ENCODE peak calls at places on chromosomes 1 and 21, in nine cellular contexts. One of them, this sample, is unnamed.

GRCh38 chr1:12230549-12231275 is 882 bp downstream of the VPS13D start:
- DNase-seq in Calu3: peak; percentile 19
- DNase-seq in activated CD8-positive, alpha-beta memory T cell treated with anti-CD3 and anti-CD28 coated beads for 4 hours: no peak
- DNase-seq in pancreas: peak; percentile 92
- DNase-seq in NCI-H2029: no peak
- DNase-seq in SJSA1: peak; percentile 21
- DNase-seq in OCI-LY7: peak; percentile 29
- DNase-seq in tibial artery: peak; percentile 34
- DNase-seq in Kasumi-1: no peak
- DNase-seq in this sample: peak; percentile 31

GRCh38 chr21:37564341-37564923 is 197.9 kb downstream of the DYRK1A start:
- DNase-seq in Calu3: peak; percentile 84
- DNase-seq in pancreas: peak; percentile 80
- DNase-seq in NCI-H2029: peak; percentile 82
- DNase-seq in SJSA1: peak; percentile 96
- DNase-seq in activated CD8-positive, alpha-beta memory T cell treated with anti-CD3 and anti-CD28 coated beads for 4 hours: peak; percentile 95
- DNase-seq in tibial artery: peak; percentile 79
- DNase-seq in Kasumi-1: peak; percentile 87
- DNase-seq in OCI-LY7: no peak
- DNase-seq in this sample: peak; percentile 41

GRCh38 chr1:37718901-37719571 is 26.7 kb downstream of the CDCA8 start:
- DNase-seq in activated CD8-positive, alpha-beta memory T cell treated with anti-CD3 and anti-CD28 coated beads for 4 hours: no peak
- DNase-seq in NCI-H2029: no peak
- DNase-seq in OCI-LY7: no peak
- DNase-seq in SJSA1: no peak
- DNase-seq in Kasumi-1: no peak
- DNase-seq in Calu3: no peak
- DNase-seq in pancreas: no peak
- DNase-seq in tibial artery: no peak
- DNase-seq in this sample: no peak

GRCh38 chr1:15358565-15359133 is 51.0 kb upstream of the EFHD2 start:
- DNase-seq in SJSA1: no peak
- DNase-seq in tibial artery: no peak
- DNase-seq in Calu3: no peak
- DNase-seq in Kasumi-1: no peak
- DNase-seq in activated CD8-positive, alpha-beta memory T cell treated with anti-CD3 and anti-CD28 coated beads for 4 hours: no peak
- DNase-seq in OCI-LY7: no peak
- DNase-seq in NCI-H2029: no peak
- DNase-seq in pancreas: no peak
- DNase-seq in this sample: no peak

GRCh38 chr1:195026792-195027191 is 1581.4 kb downstream of the KCNT2 start:
- DNase-seq in activated CD8-positive, alpha-beta memory T cell treated with anti-CD3 and anti-CD28 coated beads for 4 hours: no peak
- DNase-seq in NCI-H2029: no peak
- DNase-seq in SJSA1: no peak
- DNase-seq in Calu3: no peak
- DNase-seq in Kasumi-1: no peak
- DNase-seq in OCI-LY7: no peak
- DNase-seq in pancreas: no peak
- DNase-seq in tibial artery: no peak
- DNase-seq in this sample: no peak

GRCh38 chr21:34358866-34359265 is 4.9 kb upstream of the KCNE2 start:
- DNase-seq in tibial artery: no peak
- DNase-seq in pancreas: no peak
- DNase-seq in activated CD8-positive, alpha-beta memory T cell treated with anti-CD3 and anti-CD28 coated beads for 4 hours: no peak
- DNase-seq in SJSA1: no peak
- DNase-seq in Kasumi-1: no peak
- DNase-seq in OCI-LY7: no peak
- DNase-seq in Calu3: no peak
- DNase-seq in NCI-H2029: no peak
- DNase-seq in this sample: no peak

GRCh38 chr1:156865865-156866678 is 5.4 kb downstream of the NTRK1 start:
- DNase-seq in Calu3: no peak
- DNase-seq in Kasumi-1: no peak
- DNase-seq in pancreas: peak; percentile 36
- DNase-seq in NCI-H2029: no peak
- DNase-seq in OCI-LY7: no peak
- DNase-seq in activated CD8-positive, alpha-beta memory T cell treated with anti-CD3 and anti-CD28 coated beads for 4 hours: no peak
- DNase-seq in SJSA1: no peak
- DNase-seq in tibial artery: no peak
- DNase-seq in this sample: no peak

GRCh38 chr1:209328178-209328577 is 255.3 kb upstream of the CAMK1G start:
- DNase-seq in tibial artery: no peak
- DNase-seq in Calu3: no peak
- DNase-seq in Kasumi-1: no peak
- DNase-seq in pancreas: no peak
- DNase-seq in activated CD8-positive, alpha-beta memory T cell treated with anti-CD3 and anti-CD28 coated beads for 4 hours: no peak
- DNase-seq in NCI-H2029: no peak
- DNase-seq in OCI-LY7: no peak
- DNase-seq in SJSA1: no peak
- DNase-seq in this sample: no peak

GRCh38 chr1:209202826-209203439 is 380.6 kb upstream of the CAMK1G start:
- DNase-seq in Kasumi-1: peak; percentile 48
- DNase-seq in NCI-H2029: peak; percentile 6
- DNase-seq in pancreas: no peak
- DNase-seq in SJSA1: peak; percentile 28
- DNase-seq in Calu3: peak; percentile 43
- DNase-seq in activated CD8-positive, alpha-beta memory T cell treated with anti-CD3 and anti-CD28 coated beads for 4 hours: no peak
- DNase-seq in OCI-LY7: peak; percentile 44
- DNase-seq in tibial artery: no peak
- DNase-seq in this sample: peak; percentile 33

GRCh38 chr1:78210167-78210566 is 164.4 kb downstream of the GIPC2 start:
- DNase-seq in pancreas: no peak
- DNase-seq in SJSA1: no peak
- DNase-seq in Kasumi-1: no peak
- DNase-seq in activated CD8-positive, alpha-beta memory T cell treated with anti-CD3 and anti-CD28 coated beads for 4 hours: no peak
- DNase-seq in OCI-LY7: no peak
- DNase-seq in NCI-H2029: no peak
- DNase-seq in tibial artery: no peak
- DNase-seq in Calu3: no peak
- DNase-seq in this sample: no peak

GRCh38 chr1:198079432-198079951 is 77.3 kb upstream of the NEK7 start:
- DNase-seq in Kasumi-1: peak; percentile 24
- DNase-seq in tibial artery: no peak
- DNase-seq in activated CD8-positive, alpha-beta memory T cell treated with anti-CD3 and anti-CD28 coated beads for 4 hours: no peak
- DNase-seq in Calu3: no peak
- DNase-seq in pancreas: no peak
- DNase-seq in NCI-H2029: no peak
- DNase-seq in SJSA1: no peak
- DNase-seq in OCI-LY7: no peak
- DNase-seq in this sample: no peak

GRCh38 chr1:230254265-230254664 is 171.9 kb downstream of the PGBD5 start:
- DNase-seq in Kasumi-1: no peak
- DNase-seq in tibial artery: no peak
- DNase-seq in OCI-LY7: no peak
- DNase-seq in SJSA1: no peak
- DNase-seq in NCI-H2029: no peak
- DNase-seq in pancreas: no peak
- DNase-seq in activated CD8-positive, alpha-beta memory T cell treated with anti-CD3 and anti-CD28 coated beads for 4 hours: no peak
- DNase-seq in Calu3: no peak
- DNase-seq in this sample: no peak

This sample was measured in germinal center.